ENCODE peak calls at places on chromosomes 12 and 14, in four cellular contexts. L is K562, B is WTC11, G is H1. M is an unnamed sample.

GRCh38 chr12:4900327-4900726 is 9.4 kb upstream of the KCNA1 start:
- DNase-seq in G (no peak), B (no peak), L (no peak), M (no peak)

GRCh38 chr12:88922816-88923215 is 342.5 kb upstream of the KITLG start:
- DNase-seq in B (no peak), L (no peak), G (no peak), M (no peak)

GRCh38 chr12:40175045-40175444 is 49.8 kb upstream of the LRRK2 start:
- DNase-seq in L (no peak), B (no peak), G (no peak), M (no peak)

GRCh38 chr12:128076188-128076587 is 190.8 kb upstream of the TMEM132C start:
- DNase-seq in G (no peak), B (no peak), L (no peak), M (no peak)

GRCh38 chr14:105173901-105174894 is 5.6 kb upstream of the JAG2 start:
- DNase-seq in G (no peak), B (no peak), L (no peak), M (no peak)

GRCh38 chr14:66827182-66827581 is 319.2 kb downstream of the GPHN start:
- DNase-seq in L (no peak), B (no peak), G (no peak), M (no peak)

GRCh38 chr14:69694730-69695663 is 71.9 kb upstream of the SRSF5 start:
- DNase-seq in G (no peak), B (no peak), L (peak), M (no peak)

GRCh38 chr12:95037906-95038305 is 34.4 kb upstream of the NDUFA12 start:
- DNase-seq in B (no peak), G (no peak), L (no peak), M (no peak)

GRCh38 chr14:61526405-61527312 is 168.7 kb upstream of the HIF1A start:
- DNase-seq in G (no peak), L (no peak), B (no peak), M (no peak)

GRCh38 chr14:53848851-53849250 is 107.8 kb downstream of the BMP4 start:
- DNase-seq in L (no peak), B (no peak), G (no peak), M (no peak)

GRCh38 chr14:64638625-64639024 is 65.6 kb upstream of the PLEKHG3 start:
- DNase-seq in G (no peak), B (no peak), L (no peak), M (no peak)

GRCh38 chr14:91947196-91948184 is at the start of gene FBLN5:
- DNase-seq in G (peak), B (peak), L (no peak), M (peak)

GRCh38 chr14:30559638-30560071 is 697 bp downstream of the G2E3 start:
- DNase-seq in B (no peak), G (no peak), L (peak), M (peak)

GRCh38 chr12:109877504-109878246 is 2.7 kb downstream of the GLTP start:
- DNase-seq in L (no peak), B (no peak), G (no peak), M (no peak)

GRCh38 chr12:54393350-54393655 is 8.8 kb upstream of the ZNF385A start:
- DNase-seq in B (no peak), G (no peak), L (no peak), M (no peak)

GRCh38 chr12:111823891-111824290 is 18.1 kb upstream of the MAPKAPK5 start:
- DNase-seq in G (no peak), B (no peak), L (no peak), M (no peak)

GRCh38 chr14:91349481-91350074 is 68.0 kb downstream of the CCDC88C start:
- DNase-seq in G (no peak), B (no peak), L (no peak), M (no peak)

GRCh38 chr12:68620528-68620927 is 9.8 kb downstream of the RAP1B start:
- DNase-seq in B (no peak), G (no peak), L (no peak), M (no peak)

GRCh38 chr12:131896080-131896810 is 1.8 kb downstream of the ULK1 start:
- DNase-seq in B (peak), L (peak), G (peak), M (peak)

GRCh38 chr14:86961106-86961716 is 1031.8 kb downstream of the GALC start:
- DNase-seq in L (peak), B (peak), G (no peak), M (peak)

GRCh38 chr12:27511723-27512045 is 12.3 kb upstream of the PPFIBP1 start:
- DNase-seq in B (no peak), L (no peak), G (no peak), M (no peak)

DNA sequence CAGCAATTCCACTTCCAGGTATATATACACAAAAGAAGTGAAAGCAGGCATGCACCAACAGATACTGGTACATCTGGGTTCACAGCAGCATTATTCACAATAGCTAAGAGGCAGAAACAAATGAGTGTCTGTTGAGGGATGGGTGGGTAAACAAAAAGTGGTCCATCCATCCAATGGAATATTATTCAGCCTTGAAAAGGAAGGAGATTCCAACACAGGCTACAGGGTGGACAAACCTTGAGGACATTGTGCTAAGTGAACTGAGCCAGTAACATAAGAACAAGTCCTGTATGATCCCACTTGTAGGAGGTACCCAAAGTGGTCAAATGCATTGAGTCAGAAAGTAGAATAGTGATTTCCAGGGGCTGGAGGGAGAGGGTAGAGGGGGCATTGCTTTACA is 27.6 kb upstream of the BEGAIN start:
- DNase-seq in B (no peak), L (no peak), G (no peak), M (no peak)
- TF ChIP-seq CTCF in B (no peak), L (no peak), G (no peak), M (no peak)

GRCh38 chr14:78162202-78162601 is 8.0 kb upstream of the NRXN3 start:
- DNase-seq in B (no peak), L (peak), G (no peak), M (no peak)

GRCh38 chr14:78170203-78170602 is at the start of gene NRXN3:
- DNase-seq in B (peak), G (peak), L (no peak), M (peak)

DNA sequence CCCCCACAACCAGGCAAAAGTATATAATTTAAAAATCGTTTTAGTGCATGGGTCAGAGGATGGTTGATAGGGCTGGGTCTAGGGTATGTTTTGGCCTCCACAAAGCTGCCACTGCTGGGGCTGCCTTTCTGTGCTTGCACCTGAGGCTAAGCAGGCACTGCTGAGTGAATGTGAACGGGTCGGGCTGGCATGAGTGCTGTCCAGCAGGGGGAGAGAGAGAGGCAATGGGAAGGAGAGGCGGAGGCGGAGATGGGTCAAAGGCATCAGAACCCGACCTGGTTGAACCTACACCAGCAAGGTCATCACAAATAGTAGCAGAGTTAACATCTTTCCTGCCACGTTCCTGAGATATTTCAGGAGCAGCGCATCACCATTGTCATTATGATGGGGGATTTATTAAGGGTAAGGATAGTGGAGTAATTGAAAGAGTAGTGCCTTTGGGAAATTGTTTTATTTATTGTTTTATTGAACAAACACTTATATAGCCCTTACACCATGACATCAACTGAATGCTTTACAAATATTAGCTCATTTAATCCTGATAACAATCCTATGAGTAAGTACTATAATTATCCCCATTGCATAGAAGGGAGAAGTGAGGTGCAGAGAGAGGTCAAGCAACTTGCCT is 5.8 kb upstream of the NRXN3 start:
- DNase-seq in B (peak), L (peak), G (peak), M (peak)
- TF ChIP-seq TEAD4 in B (no peak), L (no peak), G (peak), M (no peak)

GRCh38 chr12:71392521-71393145 is 47.0 kb upstream of the LGR5 start:
- DNase-seq in B (no peak), L (peak), G (no peak), M (peak)
- TF ChIP-seq CTCF in B (peak), L (peak), G (peak), M (peak)

DNA sequence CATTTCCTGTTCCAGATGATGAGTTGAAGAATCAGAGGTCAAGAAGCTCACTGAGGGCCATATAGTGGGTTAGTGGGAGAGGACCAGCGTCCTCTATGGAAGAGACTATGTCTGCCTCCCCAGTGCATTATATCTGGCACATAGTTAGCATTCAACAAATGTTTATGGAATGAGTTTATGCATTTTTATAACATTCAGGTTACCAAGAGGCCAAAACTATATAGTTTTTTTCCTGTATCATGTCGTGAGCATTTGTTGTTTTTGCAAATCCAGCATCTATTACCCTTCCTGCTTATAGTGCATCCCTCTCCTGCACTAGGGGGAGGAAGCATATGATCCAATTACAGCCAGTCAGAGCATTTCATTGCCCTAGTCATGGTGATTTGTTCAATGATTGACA is 60.6 kb downstream of the SUDS3 start:
- DNase-seq in L (no peak), B (no peak), G (no peak), M (no peak)
- TF ChIP-seq TEAD4 in L (no peak), B (no peak), G (no peak), M (no peak)

GRCh38 chr12:124565656-124566180 is 1.7 kb downstream of the NCOR2 start:
- DNase-seq in G (no peak), B (peak), L (no peak), M (no peak)

GRCh38 chr12:124563809-124564208 is 3.6 kb downstream of the NCOR2 start:
- DNase-seq in L (no peak), B (no peak), G (no peak), M (no peak)

GRCh38 chr12:124563401-124563800 is 4.0 kb downstream of the NCOR2 start:
- DNase-seq in G (no peak), L (no peak), B (no peak), M (no peak)

GRCh38 chr12:124565071-124565491 is 2.3 kb downstream of the NCOR2 start:
- DNase-seq in L (no peak), B (no peak), G (peak), M (peak)

DNA sequence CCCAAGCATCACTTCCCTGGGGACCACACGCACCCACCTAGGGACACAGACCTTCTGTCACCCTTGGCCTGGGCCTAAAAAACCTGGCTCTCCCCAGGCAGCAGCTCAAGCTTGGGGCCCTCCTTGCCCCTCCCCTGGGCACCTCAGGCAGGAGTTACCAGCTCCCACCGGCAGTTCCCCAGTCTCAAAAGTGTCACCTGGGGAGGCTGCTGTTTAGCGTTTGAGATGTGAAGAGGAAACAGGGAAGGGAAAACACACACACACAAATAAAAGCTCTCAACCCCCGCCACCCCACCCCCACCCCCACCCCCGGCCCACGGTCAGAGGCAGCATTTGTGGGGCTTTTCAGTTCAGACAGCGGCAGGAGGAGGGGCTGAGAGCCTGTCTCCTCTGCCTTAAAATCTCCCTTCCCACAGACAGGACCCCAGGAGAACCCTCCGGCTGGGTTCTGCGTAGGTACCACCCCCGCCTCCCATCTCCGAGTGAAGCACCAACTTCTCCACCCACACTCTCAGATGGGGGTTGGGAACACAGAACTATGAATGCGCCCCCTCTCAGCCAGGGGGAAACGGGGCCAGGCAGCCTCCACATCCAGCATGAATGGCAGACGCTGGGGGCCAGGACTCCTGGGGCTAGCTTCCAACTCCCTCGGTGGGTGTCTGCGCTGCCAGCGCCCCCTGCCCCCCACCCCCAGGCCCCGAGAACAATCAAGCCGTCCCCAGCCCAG is 3.0 kb downstream of the NCOR2 start:
- DNase-seq in B (no peak), L (peak), G (no peak), M (no peak)
- TF ChIP-seq CTCF in B (no peak), L (no peak), G (no peak), M (no peak)

DNA sequence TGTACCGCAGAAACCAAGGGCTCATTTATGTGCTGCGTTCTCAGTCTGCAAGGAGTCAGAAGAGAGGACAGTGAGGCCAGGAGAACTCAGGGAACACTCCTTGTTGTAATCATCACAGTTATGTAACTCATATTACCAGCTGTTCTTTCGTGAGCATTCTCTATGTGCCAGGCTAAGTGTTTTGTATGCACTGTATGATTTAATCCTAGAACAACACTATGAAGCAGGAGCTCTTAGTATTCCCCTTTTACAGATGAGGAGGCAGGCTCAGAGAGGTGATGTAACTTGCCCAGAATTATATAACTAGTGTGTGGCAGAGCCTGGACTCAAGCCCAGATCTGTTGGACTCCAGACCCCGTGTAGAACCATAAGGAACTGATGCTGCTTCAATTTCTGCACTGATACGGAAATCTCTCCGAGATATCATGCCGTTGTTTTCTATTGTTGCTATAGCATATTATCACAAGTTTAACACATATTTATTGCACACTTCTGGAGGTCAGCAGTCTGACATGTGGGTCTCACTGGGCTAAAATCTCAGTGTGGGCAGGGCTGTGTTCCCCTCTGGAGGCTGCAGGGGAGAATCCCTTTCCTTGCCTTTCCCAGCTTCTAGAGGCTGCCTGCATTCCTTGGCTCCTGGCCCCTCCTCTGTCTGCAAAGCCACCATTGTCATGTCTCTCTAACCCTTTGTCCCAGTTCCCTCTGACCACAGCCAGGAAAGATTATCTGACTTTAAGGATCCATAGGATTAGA is 16.3 kb upstream of the CD9 start:
- DNase-seq in G (no peak), B (no peak), L (no peak), M (no peak)
- TF ChIP-seq TEAD4 in G (no peak), B (no peak), L (no peak), M (no peak)

GRCh38 chr12:6180300-6181051 is 19.7 kb upstream of the CD9 start:
- DNase-seq in L (no peak), B (no peak), G (no peak), M (no peak)

GRCh38 chr12:6181166-6181565 is 19.0 kb upstream of the CD9 start:
- DNase-seq in B (no peak), L (no peak), G (no peak), M (no peak)

GRCh38 chr12:6177593-6178358 is 22.4 kb upstream of the CD9 start:
- DNase-seq in B (no peak), G (no peak), L (no peak), M (no peak)

GRCh38 chr12:6181583-6182278 is 18.5 kb upstream of the CD9 start:
- DNase-seq in B (no peak), G (no peak), L (no peak), M (no peak)

DNA sequence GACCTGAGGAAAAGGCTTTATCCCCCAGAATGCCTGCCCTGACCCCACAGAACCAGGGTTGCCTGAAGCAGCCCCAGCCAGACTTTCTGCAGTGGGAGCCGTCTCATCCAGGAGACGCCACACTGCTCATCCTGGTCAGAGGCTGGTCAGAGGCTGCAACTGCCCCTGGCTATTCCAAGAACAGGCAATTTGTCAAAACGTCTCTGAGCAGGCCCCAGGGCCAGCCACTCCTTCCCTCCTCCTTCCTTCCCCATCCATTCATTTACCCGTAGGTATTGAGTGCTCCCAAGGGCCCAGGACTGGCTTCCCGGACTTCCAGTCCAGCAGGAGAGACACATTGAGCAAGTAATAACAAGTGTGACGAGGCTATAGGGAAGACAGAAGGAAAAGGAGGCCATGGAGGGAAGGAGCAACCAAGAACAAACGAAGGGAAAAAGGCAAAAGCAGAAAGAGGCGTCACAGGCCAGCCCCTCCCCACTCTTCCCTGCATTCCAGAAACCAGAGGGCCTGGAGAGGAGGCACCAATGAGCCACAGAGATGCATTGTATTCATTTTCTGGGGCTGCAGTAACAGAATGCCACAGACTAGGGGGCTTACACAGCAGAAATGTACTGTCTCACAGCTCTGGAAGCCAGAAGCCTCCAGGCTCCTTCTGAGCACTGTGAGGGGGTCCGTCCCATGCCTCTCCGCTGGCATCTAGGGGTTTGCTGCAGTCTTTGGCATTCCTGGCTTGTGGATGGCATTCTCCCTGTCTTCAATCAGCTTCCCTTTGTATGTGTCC is 21.0 kb upstream of the CD9 start:
- DNase-seq in B (no peak), L (no peak), G (no peak), M (no peak)
- TF ChIP-seq CTCF in B (no peak), L (no peak), G (peak), M (no peak)

M was measured in SK-N-SH.